ENCODE peak calls at places on chromosomes 6 and 20, in five cellular contexts. Y, P, N, E and R are unnamed samples.
A peak's percentile ranks its signal among the peaks of the same experiment; 100 is the strongest.

GRCh38 chr6:321158-321438 is 28.8 kb downstream of the DUSP22 start:
- DNase-seq in Y (no peak), P (no peak), N (no peak), E (no peak), R (no peak)

GRCh38 chr20:33673411-33674293 is 576 bp downstream of the NECAB3 start:
- DNase-seq in Y (no peak), P (peak; percentile 61), N (no peak), E (no peak), R (no peak)

GRCh38 chr6:17673543-17674254 is 33.0 kb downstream of the NUP153 start:
- DNase-seq in Y (no peak), P (no peak), N (no peak), E (no peak), R (no peak)

GRCh38 chr20:36728986-36729385 is 16.9 kb downstream of the NDRG3 start:
- DNase-seq in Y (no peak), P (no peak), N (peak; percentile 29), E (no peak), R (no peak)

GRCh38 chr6:137000825-137001224 is 43.9 kb downstream of the IL20RA start:
- DNase-seq in Y (no peak), P (no peak), N (no peak), E (no peak), R (peak; percentile 27)

GRCh38 chr6:158799051-158799792 is 19.9 kb downstream of the EZR start:
- DNase-seq in Y (no peak), P (no peak), N (peak; percentile 72), E (no peak), R (no peak)

GRCh38 chr6:145569140-145569539 is 166.2 kb downstream of the EPM2A start:
- DNase-seq in Y (no peak), P (no peak), N (no peak), E (no peak), R (no peak)

GRCh38 chr6:24016286-24016685 is 109.7 kb upstream of the NRSN1 start:
- DNase-seq in Y (no peak), P (no peak), N (no peak), E (no peak), R (no peak)

GRCh38 chr20:32557284-32557683 is 27.8 kb downstream of the NOL4L start:
- DNase-seq in Y (no peak), P (no peak), N (no peak), E (no peak), R (no peak)

GRCh38 chr20:56043227-56043626 is 37.9 kb upstream of the CBLN4 start:
- DNase-seq in Y (no peak), P (no peak), N (no peak), E (no peak), R (no peak)

GRCh38 chr6:57265755-57266221 is 43.7 kb upstream of the RAB23 start:
- DNase-seq in Y (no peak), P (no peak), N (no peak), E (no peak), R (no peak)

GRCh38 chr6:36691612-36692011 is 6.0 kb upstream of the RAB44 start:
- DNase-seq in Y (no peak), P (no peak), N (no peak), E (no peak), R (no peak)

GRCh38 chr20:41408986-41409385 is 42.4 kb upstream of the EMILIN3 start:
- DNase-seq in Y (no peak), P (no peak), N (no peak), E (no peak), R (no peak)

GRCh38 chr6:16473184-16473907 is 235.0 kb downstream of the GMPR start:
- DNase-seq in Y (peak; percentile 93), P (no peak), N (no peak), E (no peak), R (no peak)

GRCh38 chr6:53725791-53726575 is 60.4 kb upstream of the KLHL31 start:
- DNase-seq in Y (no peak), P (peak; percentile 81), N (peak; percentile 72), E (peak; percentile 93), R (no peak)

GRCh38 chr6:125558451-125558850 is 191.0 kb upstream of the HEY2 start:
- DNase-seq in Y (no peak), P (no peak), N (no peak), E (no peak), R (no peak)

GRCh38 chr6:137370871-137371633 is 123.1 kb downstream of the OLIG3 start:
- DNase-seq in Y (peak; percentile 34), P (no peak), N (peak; percentile 47), E (no peak), R (peak; percentile 2)

GRCh38 chr6:74115674-74116073 is 419.7 kb downstream of the CD109 start:
- DNase-seq in Y (no peak), P (no peak), N (no peak), E (no peak), R (no peak)

GRCh38 chr6:144739873-144740272 is 454.7 kb downstream of the UTRN start:
- DNase-seq in Y (no peak), P (no peak), N (no peak), E (no peak), R (no peak)

GRCh38 chr6:47836639-47837038 is 54.8 kb downstream of the OPN5 start:
- DNase-seq in Y (no peak), P (no peak), N (peak; percentile 10), E (no peak), R (no peak)

GRCh38 chr6:107439418-107439817 is 19.9 kb downstream of the PDSS2 start:
- DNase-seq in Y (no peak), P (no peak), N (no peak), E (no peak), R (no peak)

GRCh38 chr6:121510568-121511177 is 75.2 kb downstream of the GJA1 start:
- DNase-seq in Y (no peak), P (no peak), N (no peak), E (no peak), R (no peak)

GRCh38 chr6:81700414-81700813 is 52.1 kb downstream of the TENT5A start:
- DNase-seq in Y (no peak), P (no peak), N (no peak), E (no peak), R (no peak)

GRCh38 chr6:2505624-2506023 is 245.1 kb downstream of the MYLK4 start:
- DNase-seq in Y (no peak), P (peak; percentile 37), N (no peak), E (peak; percentile 91), R (peak; percentile 21)

GRCh38 chr20:5361176-5361575 is 44.4 kb upstream of the PROKR2 start:
- DNase-seq in Y (no peak), P (no peak), N (no peak), E (no peak), R (no peak)

GRCh38 chr20:5353624-5354496 is 37.1 kb upstream of the PROKR2 start:
- DNase-seq in Y (no peak), P (no peak), N (no peak), E (no peak), R (peak; percentile 40)

GRCh38 chr20:5354871-5355270 is 38.1 kb upstream of the PROKR2 start:
- DNase-seq in Y (no peak), P (no peak), N (peak; percentile 20), E (no peak), R (no peak)

GRCh38 chr20:5356921-5357320 is 40.2 kb upstream of the PROKR2 start:
- DNase-seq in Y (no peak), P (no peak), N (no peak), E (no peak), R (no peak)

DNA sequence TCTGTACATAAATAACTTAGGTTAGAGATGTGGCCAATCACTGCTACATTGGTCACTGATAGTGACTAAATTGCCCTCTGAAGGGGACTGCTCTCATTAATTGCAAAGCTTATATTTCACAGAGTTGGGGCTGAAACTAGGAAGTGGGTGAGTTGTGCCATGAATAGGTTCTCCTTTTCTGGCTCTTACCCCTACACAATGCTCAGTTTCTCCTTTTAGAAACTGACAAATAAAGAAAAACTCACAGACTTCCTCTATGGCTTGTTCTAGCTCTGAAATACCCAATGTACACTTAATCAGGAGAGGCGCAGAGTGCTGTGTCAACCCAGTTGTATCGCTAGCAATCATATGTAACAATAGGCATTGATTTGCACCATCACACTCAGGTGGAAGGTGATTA is 41.2 kb upstream of the PROKR2 start:
- DNase-seq in Y (no peak), P (no peak), N (no peak), E (no peak), R (no peak)
- TF ChIP-seq SIN3A in Y (no peak), P (no peak), N (no peak), E (no peak), R (no peak)

GRCh38 chr6:157561037-157561790 is 180.2 kb downstream of the ZDHHC14 start:
- DNase-seq in Y (peak; percentile 73), P (no peak), N (no peak), E (no peak), R (no peak)
- TF ChIP-seq ZNF274 in Y (no peak), P (no peak), N (no peak), E (no peak), R (no peak)

DNA sequence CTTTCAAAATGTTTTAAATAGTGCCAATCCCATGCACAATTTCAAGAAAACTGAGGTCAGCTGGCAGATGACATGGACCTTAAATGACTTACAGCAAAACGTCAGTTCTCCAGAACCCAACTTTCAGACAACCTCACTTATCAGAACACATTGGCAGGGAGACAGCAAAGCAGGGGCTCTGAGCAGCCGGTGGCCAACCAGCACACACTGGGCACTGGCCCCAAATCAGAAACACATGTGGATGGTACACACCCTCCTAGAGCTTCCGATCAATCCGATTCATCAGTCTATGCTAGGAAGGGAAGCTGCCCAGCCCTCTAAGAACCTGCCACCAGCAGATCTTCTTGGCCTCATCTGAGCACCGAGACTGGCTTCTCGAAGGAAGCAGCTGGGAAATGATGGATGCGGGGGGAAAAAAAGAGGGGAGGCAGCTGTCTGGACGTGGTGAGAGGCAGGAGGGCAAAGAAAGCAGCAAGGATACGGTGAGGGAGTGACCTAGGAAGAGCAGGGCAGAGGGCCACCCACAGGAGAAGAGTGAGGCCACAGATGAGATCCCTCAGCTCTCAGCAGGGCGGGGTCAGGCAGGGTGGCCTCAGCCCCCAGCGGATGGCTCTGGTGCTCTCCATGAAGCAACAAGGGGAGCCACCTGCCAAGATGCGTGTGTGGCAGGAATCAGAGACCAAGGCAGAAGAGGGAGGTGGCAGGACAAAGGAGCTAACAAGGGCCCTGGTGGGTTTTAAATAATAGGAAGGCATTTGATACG is 32.9 kb downstream of the TAF4 start:
- DNase-seq in Y (no peak), P (peak; percentile 52), N (no peak), E (no peak), R (no peak)
- TF ChIP-seq CEBPB in Y (no peak), P (no peak), N (no peak), E (no peak), R (no peak)

GRCh38 chr6:29702519-29703103 is 20.6 kb upstream of the HLA-F start:
- DNase-seq in Y (no peak), P (peak; percentile 82), N (peak; percentile 19), E (peak; percentile 99), R (peak; percentile 36)
- TF ChIP-seq SIN3A in Y (no peak), P (no peak), N (no peak), E (no peak), R (no peak)